ENCODE peak calls at places on chromosomes 7 and 10, in seven cellular contexts. X is GM23248; W is GM03348; L is naive thymus-derived CD4-positive, alpha-beta T cell; C is upper lobe of right lung; V is kidney tubule cell; O is stimulated activated CD8-positive, alpha-beta memory T cell treated with anti-CD3 and anti-CD28 coated beads, Interleukin-15, amount 100 ng/mL, for 24 hours. N is an unnamed sample.

GRCh38 chr7:138684360-138684759 is 16.8 kb downstream of the SVOPL start:
- DNase-seq in X (no peak), W (no peak), L (no peak), C (no peak), V (peak), O (no peak), N (no peak)

GRCh38 chr7:129187681-129188371 is 607 bp upstream of the SMO start:
- DNase-seq in X (no peak), W (no peak), L (no peak), C (no peak), V (no peak), O (no peak), N (no peak)

GRCh38 chr7:2108501-2109250 is 124.1 kb downstream of the MAD1L1 start:
- DNase-seq in X (no peak), W (no peak), L (no peak), C (no peak), V (no peak), O (no peak), N (no peak)

GRCh38 chr10:124339951-124340760 is 78.6 kb downstream of the OAT start:
- DNase-seq in X (peak), W (no peak), L (no peak), C (no peak), V (no peak), O (no peak), N (no peak)

GRCh38 chr10:90849956-90850749 is 7.7 kb downstream of the HTR7 start:
- DNase-seq in X (peak), W (peak), L (no peak), C (no peak), V (no peak), O (no peak), N (no peak)

GRCh38 chr7:80640841-80641240 is 2.4 kb downstream of the CD36 start:
- DNase-seq in X (peak), W (peak), L (no peak), C (no peak), V (peak), O (no peak), N (no peak)

GRCh38 chr10:94413374-94413773 is 11.0 kb downstream of the TBC1D12 start:
- DNase-seq in X (no peak), W (no peak), L (no peak), C (no peak), V (no peak), O (no peak), N (no peak)

GRCh38 chr10:129105266-129105665 is 361.8 kb upstream of the MGMT start:
- DNase-seq in X (peak), W (no peak), L (no peak), C (no peak), V (no peak), O (no peak), N (no peak)

GRCh38 chr10:104582604-104582951 is 58.5 kb upstream of the SORCS3 start:
- DNase-seq in X (no peak), W (no peak), L (no peak), C (no peak), V (peak), O (no peak), N (no peak)

GRCh38 chr10:117900280-117900679 is 146.5 kb downstream of the RAB11FIP2 start:
- DNase-seq in X (no peak), W (no peak), L (no peak), C (no peak), V (no peak), O (no peak), N (no peak)

GRCh38 chr10:102759497-102760210 is 15.9 kb downstream of the WBP1L start:
- DNase-seq in X (no peak), W (no peak), L (no peak), C (no peak), V (no peak), O (no peak), N (no peak)

GRCh38 chr7:126535176-126535575 is 717.6 kb downstream of the GRM8 start:
- DNase-seq in X (no peak), W (no peak), L (no peak), C (no peak), V (no peak), O (no peak), N (no peak)

N was measured in stimulated activated naive CD8-positive, alpha-beta T cell treated with anti-CD3 and anti-CD28 coated beads, Interleukin-15, amount 100 ng/mL, for 72 hours.